ENCODE peak calls at places on chromosomes 6 and 20, in eight cellular contexts. Z is fibroblast of mammary gland, H is uterus, Q is dorsolateral prefrontal cortex, B is tibial artery, G is AG04450, N is vagina, F is heart right ventricle. V is an unnamed sample.

GRCh38 chr6:110048221-110048875 is 70.2 kb downstream of the GPR6 start:
- DNase-seq in Z (no peak), H (no peak), Q (no peak), B (no peak), G (no peak), N (peak; percentile 44), F (no peak), V (no peak)

GRCh38 chr6:113359155-113360140 is 497.7 kb upstream of the MARCKS start:
- DNase-seq in Z (peak; percentile 42), H (no peak), Q (no peak), B (no peak), G (no peak), N (no peak), F (no peak), V (peak; percentile 68)

GRCh38 chr20:1155342-1155741 is 29.4 kb downstream of the TMEM74B start:
- DNase-seq in Z (no peak), H (no peak), Q (no peak), B (no peak), G (no peak), N (no peak), F (no peak), V (no peak)

GRCh38 chr6:82467338-82467737 is 103.7 kb downstream of the TPBG start:
- DNase-seq in Z (peak; percentile 6), H (no peak), Q (no peak), B (no peak), G (no peak), N (no peak), F (no peak), V (no peak)

GRCh38 chr20:50292324-50293243 is 102.0 kb downstream of the CEBPB start:
- DNase-seq in Z (peak; percentile 99), H (peak; percentile 98), Q (no peak), B (peak; percentile 99), G (peak; percentile 93), N (peak; percentile 98), F (peak; percentile 90), V (peak; percentile 99)

GRCh38 chr6:119284861-119285521 is 64.6 kb downstream of the MAN1A1 start:
- DNase-seq in Z (no peak), H (no peak), Q (no peak), B (no peak), G (no peak), N (no peak), F (no peak), V (no peak)

GRCh38 chr20:31720486-31721407 is 1.9 kb downstream of the BCL2L1 start:
- DNase-seq in Z (no peak), H (no peak), Q (no peak), B (no peak), G (no peak), N (peak; percentile 87), F (no peak), V (no peak)

GRCh38 chr6:112252571-112253504 is 1.5 kb downstream of the LAMA4 start:
- DNase-seq in Z (peak; percentile 80), H (peak; percentile 42), Q (no peak), B (no peak), G (no peak), N (no peak), F (no peak), V (peak; percentile 75)

GRCh38 chr20:57547250-57547649 is 13.7 kb upstream of the PCK1 start:
- DNase-seq in Z (peak; percentile 7), H (no peak), Q (no peak), B (peak; percentile 9), G (no peak), N (no peak), F (no peak), V (no peak)

GRCh38 chr20:24208652-24209051 is 220.1 kb upstream of the GGTLC1 start:
- DNase-seq in Z (no peak), H (no peak), Q (no peak), B (no peak), G (no peak), N (no peak), F (no peak), V (no peak)

GRCh38 chr6:160998217-160998616 is 6.6 kb downstream of the MAP3K4 start:
- DNase-seq in Z (no peak), H (no peak), Q (no peak), B (no peak), G (no peak), N (no peak), F (no peak), V (no peak)

GRCh38 chr6:6661191-6661590 is 72.7 kb downstream of the LY86 start:
- DNase-seq in Z (no peak), H (no peak), Q (no peak), B (no peak), G (no peak), N (peak; percentile 83), F (no peak), V (no peak)

GRCh38 chr20:2816583-2817340 is 598 bp downstream of the TMEM239 start:
- DNase-seq in Z (no peak), H (no peak), Q (no peak), B (peak; percentile 51), G (no peak), N (peak; percentile 81), F (no peak), V (no peak)

GRCh38 chr6:137901454-137901853 is 34.4 kb downstream of the TNFAIP3 start:
- DNase-seq in Z (no peak), H (no peak), Q (no peak), B (no peak), G (no peak), N (no peak), F (no peak), V (no peak)

GRCh38 chr20:33744773-33745385 is 13.1 kb downstream of the ZNF341 start:
- DNase-seq in Z (no peak), H (no peak), Q (no peak), B (no peak), G (no peak), N (no peak), F (no peak), V (no peak)

GRCh38 chr20:15882553-15882952 is 690.7 kb downstream of the KIF16B start:
- DNase-seq in Z (peak; percentile 31), H (no peak), Q (no peak), B (no peak), G (no peak), N (no peak), F (no peak), V (no peak)

GRCh38 chr6:7446644-7447325 is 57.2 kb downstream of the RIOK1 start:
- DNase-seq in Z (no peak), H (no peak), Q (no peak), B (no peak), G (no peak), N (no peak), F (no peak), V (no peak)

GRCh38 chr20:25471020-25471419 is 63.5 kb downstream of the GINS1 start:
- DNase-seq in Z (no peak), H (no peak), Q (no peak), B (no peak), G (no peak), N (no peak), F (no peak), V (no peak)

GRCh38 chr6:2952557-2953095 is 18.7 kb downstream of the SERPINB6 start:
- DNase-seq in Z (peak; percentile 83), H (peak; percentile 77), Q (peak; percentile 78), B (peak; percentile 93), G (peak; percentile 75), N (no peak), F (peak; percentile 76), V (peak; percentile 91)

GRCh38 chr6:146912730-146913680 is 291.2 kb upstream of the STXBP5 start:
- DNase-seq in Z (peak; percentile 61), H (no peak), Q (no peak), B (no peak), G (no peak), N (no peak), F (no peak), V (peak; percentile 46)

DNA sequence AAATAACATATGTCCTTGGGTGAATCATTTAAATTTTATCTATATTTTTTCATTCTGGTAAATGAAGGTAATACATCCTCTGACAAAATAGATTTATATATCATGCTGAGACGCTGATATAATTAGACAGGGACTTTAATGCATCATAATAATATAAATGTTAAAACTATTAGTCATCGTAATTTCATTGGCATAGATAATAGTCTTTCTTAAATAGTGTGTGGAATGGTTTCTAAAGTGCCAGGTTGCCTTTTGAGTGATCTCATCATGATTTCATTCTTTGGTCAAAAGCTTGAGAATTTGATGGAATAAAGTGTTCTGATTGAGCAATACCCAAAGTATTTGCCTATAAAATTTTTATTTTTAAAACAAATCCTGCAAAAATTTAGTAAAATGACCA is 43.2 kb upstream of the BMP5 start:
- DNase-seq in Z (peak; percentile 90), H (no peak), Q (no peak), B (no peak), G (no peak), N (no peak), F (no peak), V (peak; percentile 72)
- TF ChIP-seq CTCF in Z (no peak), H (no peak), Q (no peak), B (no peak), G (no peak), N (no peak), F (no peak), V (no peak)

GRCh38 chr6:98323605-98324004 is 510.8 kb upstream of the POU3F2 start:
- DNase-seq in Z (no peak), H (no peak), Q (no peak), B (no peak), G (no peak), N (no peak), F (no peak), V (no peak)

GRCh38 chr6:98325366-98325765 is 509.0 kb upstream of the POU3F2 start:
- DNase-seq in Z (no peak), H (no peak), Q (no peak), B (no peak), G (no peak), N (no peak), F (no peak), V (no peak)

DNA sequence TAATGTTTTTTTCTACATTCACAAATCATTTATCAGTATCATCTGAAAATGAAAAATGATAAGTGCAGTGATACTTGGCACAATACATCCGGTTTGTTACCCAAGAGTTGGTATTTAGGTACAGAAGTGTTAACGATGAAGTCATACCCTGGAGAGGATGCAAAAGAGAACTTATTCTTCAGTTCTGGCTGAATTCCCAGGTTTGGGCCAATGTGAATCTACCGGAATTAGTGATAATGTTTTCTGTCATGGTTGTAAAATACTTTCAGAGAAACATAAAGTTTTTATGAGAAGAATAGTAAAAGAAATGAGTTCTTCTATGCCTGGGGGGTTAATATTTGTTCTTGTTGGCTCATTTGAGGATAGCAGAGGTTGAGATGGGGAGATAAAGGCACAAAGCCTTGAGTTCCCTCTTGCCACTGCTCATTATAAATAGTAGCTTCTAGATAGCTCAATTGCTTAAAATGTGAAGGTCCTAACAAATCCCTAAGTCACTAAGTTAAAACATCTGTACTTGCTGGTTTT is 509.9 kb upstream of the POU3F2 start:
- DNase-seq in Z (no peak), H (no peak), Q (no peak), B (no peak), G (no peak), N (no peak), F (no peak), V (no peak)
- H3K4me3 ChIP-seq in Z (no peak overlapping the region), H (no peak overlapping the region), Q (no peak overlapping the region), B (no peak overlapping the region), G (no peak overlapping the region), N (no peak overlapping the region), F (no peak overlapping the region), V (no peak overlapping the region)

GRCh38 chr6:104527761-104528415 is 331.8 kb downstream of the HACE1 start:
- DNase-seq in Z (peak; percentile 31), H (no peak), Q (no peak), B (peak; percentile 70), G (no peak), N (no peak), F (no peak), V (peak; percentile 45)
- TF ChIP-seq CTCF in Z (peak; percentile 41), H (no peak), Q (peak; percentile 56), B (peak; percentile 31), G (peak; percentile 44), N (no peak), F (peak; percentile 26), V (peak; percentile 35)

GRCh38 chr20:40685349-40685748 is 3.7 kb downstream of the MAFB start:
- DNase-seq in Z (no peak), H (no peak), Q (no peak), B (peak; percentile 60), G (no peak), N (no peak), F (no peak), V (no peak)
- H3K4me3 ChIP-seq in Z (no peak overlapping the region), H (no peak overlapping the region), Q (peak overlapping the region; percentile 70), B (peak overlapping the region; percentile 64), G (no peak overlapping the region), N (peak overlapping the region; percentile 3), F (peak overlapping the region; percentile 74), V (no peak overlapping the region)